ENCODE peak calls at places on chromosome 14, in five cellular contexts. R, A, U, C and N are unnamed samples. For H3K4me1, the result is how much of the 10 kb centered on the place peaks cover.

GRCh38 chr14:53840444-53840843 is 116.2 kb downstream of the BMP4 start:
- DNase-seq in R (no peak), A (no peak), U (peak), C (no peak), N (no peak)

GRCh38 chr14:51305761-51306160 is 65.7 kb downstream of the TMX1 start:
- DNase-seq in R (no peak), A (no peak), U (peak), C (no peak), N (no peak)

GRCh38 chr14:71311061-71311460 is 403.8 kb downstream of the PCNX1 start:
- DNase-seq in R (no peak), A (no peak), U (no peak), C (no peak), N (no peak)

GRCh38 chr14:53855127-53855526 is 101.5 kb downstream of the BMP4 start:
- DNase-seq in R (no peak), A (no peak), U (no peak), C (no peak), N (no peak)

GRCh38 chr14:52052289-52052943 is 16.4 kb downstream of the NID2 start:
- DNase-seq in R (no peak), A (no peak), U (peak), C (peak), N (no peak)

GRCh38 chr14:81392976-81393643 is 7.0 kb downstream of the STON2 start:
- DNase-seq in R (no peak), A (no peak), U (no peak), C (no peak), N (no peak)

GRCh38 chr14:75969891-75970290 is 11.9 kb downstream of the TGFB3 start:
- DNase-seq in R (no peak), A (no peak), U (no peak), C (no peak), N (no peak)

GRCh38 chr14:34052658-34053014 is 101.8 kb upstream of the EGLN3 start:
- DNase-seq in R (peak), A (no peak), U (peak), C (no peak), N (no peak)

GRCh38 chr14:34583525-34583924 is 44.0 kb upstream of the EAPP start:
- DNase-seq in R (peak), A (no peak), U (no peak), C (no peak), N (peak)

GRCh38 chr14:88765130-88765529 is 27.6 kb downstream of the EML5 start:
- DNase-seq in R (no peak), A (no peak), U (peak), C (no peak), N (no peak)

GRCh38 chr14:19851365-19851764 is 23.6 kb upstream of the OR4K2 start:
- DNase-seq in R (no peak), A (no peak), U (no peak), C (no peak), N (no peak)

GRCh38 chr14:32623300-32624093 is 294.4 kb downstream of the AKAP6 start:
- DNase-seq in R (no peak), A (no peak), U (no peak), C (no peak), N (no peak)

GRCh38 chr14:99515301-99516155 is 34.3 kb downstream of the CCNK start:
- DNase-seq in R (no peak), A (no peak), U (no peak), C (no peak), N (no peak)

DNA sequence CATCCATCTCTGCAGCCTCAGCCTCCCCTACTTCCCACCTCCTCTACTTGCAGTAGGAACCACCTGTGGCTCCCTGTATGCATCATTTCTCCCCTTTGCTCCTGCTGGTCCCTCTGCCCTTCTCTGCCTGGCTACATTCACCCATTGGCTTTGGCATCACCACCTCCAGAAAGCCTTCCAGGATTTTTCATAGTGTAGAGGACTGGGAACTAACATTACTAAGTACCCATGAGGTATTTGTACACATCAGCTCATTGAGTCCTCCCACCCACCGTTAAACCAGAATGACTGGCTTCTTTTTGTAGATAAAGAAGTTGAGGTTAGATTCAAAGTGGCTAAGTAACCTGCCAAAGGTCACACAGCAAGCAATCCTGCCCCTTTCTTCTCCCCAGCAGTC is 17.1 kb downstream of the SYNE3 start:
- DNase-seq in R (no peak), A (no peak), U (no peak), C (no peak), N (no peak)
- H3K4me1 ChIP-seq in R (half or more), A (under half), U (under half), C (under half), N (under half)

GRCh38 chr14:68784298-68784910 is 8.5 kb downstream of the ZFP36L1 start:
- DNase-seq in R (peak), A (peak), U (no peak), C (peak), N (no peak)
- H3K27ac ChIP-seq in R (peak), A (peak), U (peak), C (peak), N (peak)

DNA sequence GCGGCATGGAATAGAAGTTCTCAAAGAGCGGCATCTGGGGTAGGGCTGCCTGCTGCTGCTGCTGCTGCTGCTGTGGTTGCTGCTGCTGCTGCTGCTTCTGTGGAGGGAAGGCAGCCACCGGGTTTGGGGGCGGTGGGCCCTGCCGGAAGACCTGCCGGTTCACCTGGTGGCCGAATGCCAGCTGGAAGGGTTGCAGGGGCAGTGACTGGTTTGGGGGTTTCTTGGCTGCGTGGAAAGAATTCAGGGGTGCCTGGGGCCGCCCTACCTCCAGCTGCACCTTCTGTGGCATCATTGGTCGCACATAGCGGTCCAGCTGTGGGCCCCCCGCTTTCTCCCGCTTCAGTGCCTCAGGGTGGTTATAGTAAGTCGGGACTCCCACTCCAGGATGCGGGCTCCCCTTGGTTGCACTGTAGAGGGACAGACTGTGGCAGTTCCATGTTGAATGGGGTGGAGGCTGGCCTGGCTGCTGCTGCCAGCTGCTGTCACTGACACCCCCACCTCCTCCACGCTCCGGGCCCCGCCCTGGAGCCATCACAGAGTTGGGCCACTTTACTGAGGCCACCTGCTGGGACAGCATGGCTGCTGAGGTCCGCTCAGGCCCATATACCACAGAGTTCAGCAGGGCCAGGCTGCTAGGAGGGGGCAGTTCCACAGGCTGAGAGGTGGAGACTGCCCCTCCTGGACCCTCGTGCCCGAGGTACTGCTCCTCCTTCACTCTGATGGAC is 25.2 kb upstream of the PNMA1 start:
- DNase-seq in R (no peak), A (no peak), U (no peak), C (no peak), N (no peak)
- H3K4me1 ChIP-seq in R (half or more), A (under half), U (under half), C (half or more), N (under half)

DNA sequence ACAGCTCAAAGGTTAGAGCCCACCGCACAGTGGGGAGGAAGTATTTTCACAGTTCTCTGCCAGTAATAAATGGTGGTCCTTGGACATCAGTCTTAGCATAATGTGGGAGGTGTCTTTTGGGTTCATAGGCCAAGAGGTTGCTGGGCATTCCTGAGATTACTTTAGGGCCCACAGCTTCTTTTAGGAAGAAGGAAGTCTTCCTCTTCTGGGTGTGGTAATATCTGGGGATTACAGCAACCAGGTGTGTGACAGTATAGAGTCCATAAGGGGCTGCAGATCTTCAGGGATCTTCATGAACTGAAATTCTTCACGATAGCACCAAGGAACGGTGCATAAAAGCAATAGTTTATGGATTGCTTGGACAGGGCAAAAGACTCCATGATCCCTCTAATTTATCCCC is 56.2 kb upstream of the PTGR2 start:
- DNase-seq in R (no peak), A (no peak), U (no peak), C (no peak), N (no peak)
- H3K27ac ChIP-seq in R (peak), A (no peak), U (peak), C (no peak), N (peak)

GRCh38 chr14:103653802-103654201 is 24.8 kb downstream of the KLC1 start:
- DNase-seq in R (no peak), A (no peak), U (no peak), C (no peak), N (no peak)
- H3K4me1 ChIP-seq in R (half or more), A (under half), U (under half), C (under half), N (under half)